ENCODE peak calls at places on chromosomes 3 and 15, in five cellular contexts. P is A549, N is osteocyte, G is progenitor cell of endocrine pancreas, O is epithelial cell of esophagus. W is an unnamed sample.

GRCh38 chr3:126152931-126153694 is 27.3 kb downstream of the ALDH1L1 start:
- DNase-seq in N (peak; percentile 78), P (no peak), G (no peak), O (no peak), W (peak; percentile 50)

GRCh38 chr3:122315619-122316018 is 9.4 kb upstream of the CSTA start:
- DNase-seq in G (no peak), O (no peak), P (no peak), N (no peak), W (no peak)

GRCh38 chr3:136920904-136921649 is 36.7 kb upstream of the IL20RB start:
- DNase-seq in N (no peak), P (no peak), G (no peak), O (no peak), W (no peak)

GRCh38 chr3:183764854-183765731 is 60.3 kb downstream of the MAP6D1 start:
- DNase-seq in G (no peak), N (no peak), P (peak; percentile 38), O (no peak), W (no peak)

GRCh38 chr3:126197854-126198584 is 17.6 kb upstream of the ALDH1L1 start:
- DNase-seq in G (no peak), P (peak; percentile 72), O (peak; percentile 72), N (no peak), W (no peak)

GRCh38 chr3:189386739-189387138 is 215.0 kb downstream of the TPRG1 start:
- DNase-seq in G (no peak), O (no peak), N (no peak), P (no peak), W (no peak)

GRCh38 chr15:70439880-70440279 is 323.5 kb downstream of the UACA start:
- DNase-seq in G (no peak), P (no peak), O (no peak), N (no peak), W (no peak)

GRCh38 chr3:160921020-160921635 is 165.1 kb downstream of the PPM1L start:
- DNase-seq in P (peak; percentile 46), G (no peak), N (no peak), O (peak; percentile 49), W (no peak)

GRCh38 chr3:58656631-58657030 is 9.9 kb downstream of the FAM3D start:
- DNase-seq in O (no peak), G (no peak), N (no peak), P (no peak), W (no peak)

GRCh38 chr3:148079370-148079769 is 618.3 kb upstream of the AGTR1 start:
- DNase-seq in P (no peak), N (no peak), O (no peak), G (no peak), W (no peak)

GRCh38 chr3:33426068-33426467 is 14.1 kb downstream of the UBP1 start:
- DNase-seq in G (no peak), O (no peak), P (no peak), N (no peak), W (no peak)

GRCh38 chr3:182092662-182093262 is 381.0 kb downstream of the SOX2 start:
- DNase-seq in N (no peak), P (peak; percentile 94), G (no peak), O (no peak), W (no peak)

GRCh38 chr3:4071481-4072184 is 231.5 kb upstream of the SETMAR start:
- DNase-seq in N (no peak), G (no peak), O (no peak), P (no peak), W (no peak)

DNA sequence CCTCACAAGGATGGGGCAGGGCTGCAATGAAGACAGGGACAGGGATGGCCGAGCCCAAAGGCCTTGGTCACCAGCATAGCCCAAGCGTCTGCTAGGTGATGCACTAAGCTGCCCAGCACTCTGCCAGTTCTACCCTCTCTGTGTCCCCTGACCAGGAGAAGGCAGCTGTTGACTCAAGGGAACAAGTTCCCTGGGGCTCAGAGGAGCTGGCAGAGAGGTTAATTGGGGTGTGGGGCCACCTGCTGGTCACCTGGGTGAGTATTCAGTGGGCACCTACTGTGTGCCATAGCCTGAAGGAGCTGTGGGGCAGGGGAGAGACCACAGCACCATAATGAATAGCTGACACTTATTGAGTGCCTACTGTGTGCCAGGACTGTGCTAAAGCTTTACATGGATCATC is 22.0 kb upstream of the DOCK3 start:
- DNase-seq in N (no peak), O (peak; percentile 54), P (peak; percentile 18), G (no peak), W (no peak)
- TF ChIP-seq CTCF in N (peak; percentile 37), O (peak; percentile 58), P (peak; percentile 24), G (peak; percentile 49), W (peak; percentile 56)

GRCh38 chr3:55484191-55484644 is 2.9 kb downstream of the WNT5A start:
- DNase-seq in P (no peak), O (no peak), G (no peak), N (no peak), W (no peak)

GRCh38 chr3:55483196-55484095 is 3.7 kb downstream of the WNT5A start:
- DNase-seq in P (no peak), O (no peak), G (no peak), N (no peak), W (no peak)

GRCh38 chr3:55482496-55483195 is 4.5 kb downstream of the WNT5A start:
- DNase-seq in N (no peak), O (no peak), P (no peak), G (no peak), W (no peak)

GRCh38 chr3:55481918-55482495 is 5.1 kb downstream of the WNT5A start:
- DNase-seq in G (no peak), P (no peak), N (no peak), O (no peak), W (no peak)

GRCh38 chr3:55481067-55481917 is 5.8 kb downstream of the WNT5A start:
- DNase-seq in G (no peak), P (no peak), O (peak; percentile 22), N (no peak), W (no peak)
- TF ChIP-seq CTCF in G (no peak), P (no peak), O (no peak), N (peak; percentile 12), W (no peak)

GRCh38 chr3:53641397-53641796 is 147.0 kb downstream of the CACNA1D start:
- DNase-seq in G (no peak), O (no peak), N (no peak), P (no peak), W (no peak)

GRCh38 chr3:53646723-53647122 is 152.3 kb downstream of the CACNA1D start:
- DNase-seq in O (no peak), N (no peak), G (no peak), P (no peak), W (no peak)

GRCh38 chr3:53642211-53642610 is 147.8 kb downstream of the CACNA1D start:
- DNase-seq in P (no peak), O (no peak), N (no peak), G (no peak), W (no peak)

GRCh38 chr3:53645754-53646153 is 151.3 kb downstream of the CACNA1D start:
- DNase-seq in G (no peak), N (no peak), O (no peak), P (no peak), W (no peak)

GRCh38 chr3:53643757-53644156 is 149.3 kb downstream of the CACNA1D start:
- DNase-seq in N (no peak), O (no peak), P (no peak), G (no peak), W (no peak)
- TF ChIP-seq CTCF in N (no peak), O (no peak), P (no peak), G (no peak), W (no peak)

DNA sequence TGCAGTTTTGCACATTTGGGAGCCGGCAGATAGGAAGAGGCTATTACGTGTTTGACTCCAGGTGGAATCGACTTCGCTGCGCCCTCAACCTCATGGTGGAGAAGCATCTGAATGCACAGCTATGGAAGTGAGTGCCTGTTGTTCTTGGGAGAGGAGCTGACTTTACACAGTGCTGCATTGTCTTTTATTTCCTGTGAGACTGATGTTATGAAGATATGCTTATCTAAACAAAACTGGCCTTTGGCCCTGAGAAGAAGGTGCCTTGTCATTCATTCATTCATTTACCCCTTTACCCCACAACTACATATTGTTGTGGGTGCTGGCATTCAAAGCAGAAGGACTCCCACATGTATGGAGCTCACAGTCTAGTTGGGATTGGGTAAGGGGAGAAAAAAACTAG is 32.6 kb downstream of the PSMD6 start:
- DNase-seq in O (no peak), G (no peak), N (no peak), P (no peak), W (no peak)
- TF ChIP-seq CTCF in O (no peak), G (no peak), N (no peak), P (no peak), W (no peak)

GRCh38 chr3:77342688-77343087 is 302.8 kb downstream of the ROBO2 start:
- DNase-seq in O (no peak), N (no peak), G (no peak), P (no peak), W (no peak)

GRCh38 chr3:77345009-77345408 is 305.1 kb downstream of the ROBO2 start:
- DNase-seq in G (no peak), P (no peak), N (no peak), O (no peak), W (no peak)

GRCh38 chr3:77348244-77348855 is 308.5 kb downstream of the ROBO2 start:
- DNase-seq in P (peak; percentile 35), O (peak; percentile 42), G (no peak), N (no peak), W (no peak)
- TF ChIP-seq CTCF in P (no peak), O (peak; percentile 47), G (peak; percentile 54), N (peak; percentile 60), W (peak; percentile 67)

GRCh38 chr3:36434682-36435426 is 54.5 kb downstream of the STAC start:
- DNase-seq in G (no peak), P (no peak), N (no peak), O (peak; percentile 68), W (no peak)

GRCh38 chr3:36428444-36428843 is 48.1 kb downstream of the STAC start:
- DNase-seq in P (no peak), O (no peak), N (no peak), G (no peak), W (no peak)

DNA sequence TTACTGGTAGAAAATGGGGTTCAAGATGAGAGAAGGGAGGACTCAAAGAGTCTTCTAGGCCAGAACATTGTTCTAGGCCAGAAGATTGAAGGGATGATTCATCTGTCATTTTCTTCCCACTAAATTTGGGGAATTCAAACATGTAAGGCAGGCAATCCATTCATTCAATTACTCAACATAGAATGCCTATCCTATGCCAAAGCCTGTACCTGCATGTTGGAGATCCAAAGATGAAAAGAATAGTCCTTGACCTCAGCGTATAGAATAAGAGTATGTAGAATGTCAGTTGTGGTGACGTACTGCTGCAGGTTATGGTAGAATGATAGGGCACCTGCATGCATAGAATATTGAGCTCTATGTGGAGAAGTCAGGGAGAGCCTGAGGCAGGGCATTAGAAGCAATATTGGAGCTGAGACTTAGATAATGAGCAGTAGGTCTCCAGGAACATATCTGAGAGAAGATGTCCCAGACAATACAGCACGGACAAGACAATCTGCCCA is 49.7 kb downstream of the STAC start:
- DNase-seq in O (peak; percentile 70), G (no peak), N (no peak), P (no peak), W (no peak)
- TF ChIP-seq CTCF in O (no peak), G (no peak), N (no peak), P (no peak), W (no peak)

GRCh38 chr3:168951368-168951767 is 712.1 kb downstream of the MECOM start:
- DNase-seq in P (no peak), O (peak; percentile 68), N (no peak), G (no peak), W (no peak)

GRCh38 chr3:168951884-168952283 is 711.6 kb downstream of the MECOM start:
- DNase-seq in G (no peak), P (no peak), O (no peak), N (no peak), W (no peak)

GRCh38 chr3:168956087-168956486 is 707.4 kb downstream of the MECOM start:
- DNase-seq in N (no peak), G (no peak), O (no peak), P (no peak), W (no peak)

GRCh38 chr3:168952551-168952950 is 711.0 kb downstream of the MECOM start:
- DNase-seq in N (no peak), G (no peak), O (peak; percentile 37), P (peak; percentile 2), W (no peak)
- TF ChIP-seq CTCF in N (peak; percentile 50), G (no peak), O (no peak), P (no peak), W (peak; percentile 51)